ENCODE peak calls at places on chromosomes 4 and X, in seven cellular contexts. X, Q, L, N, M, C and P are unnamed samples.

GRCh38 chr4:119517361-119518229 is 111.0 kb downstream of the PDE5A start:
- DNase-seq in Q (no peak), C (no peak), X (no peak), N (no peak), L (no peak), M (no peak), P (no peak)

GRCh38 chr4:86791126-86791525 is 58.1 kb downstream of the SLC10A6 start:
- DNase-seq in C (no peak), X (peak; percentile 83), Q (no peak), N (no peak), L (no peak), M (no peak), P (no peak)

GRCh38 chr4:85929926-85930325 is 429.9 kb downstream of the MAPK10 start:
- DNase-seq in X (peak; percentile 65), M (no peak), C (peak; percentile 3), Q (peak; percentile 75), L (no peak), N (no peak), P (no peak)

GRCh38 chr4:73662709-73663546 is 42.7 kb upstream of the RASSF6 start:
- DNase-seq in C (peak; percentile 64), X (no peak), Q (no peak), N (no peak), L (no peak), M (no peak), P (no peak)

GRCh38 chrX:24355095-24355494 is 5.3 kb upstream of the SUPT20HL1 start:
- DNase-seq in M (no peak), X (no peak), C (no peak), L (no peak), N (no peak), Q (no peak), P (no peak)

GRCh38 chrX:13377537-13377936 is 57.7 kb upstream of the ATXN3L start:
- DNase-seq in Q (no peak), C (peak; percentile 56), L (no peak), N (no peak), X (no peak), M (no peak), P (no peak)

GRCh38 chr4:94304365-94304971 is 38.2 kb downstream of the HPGDS start:
- DNase-seq in X (no peak), Q (no peak), N (peak; percentile 13), L (no peak), M (no peak), C (peak; percentile 15), P (no peak)

GRCh38 chr4:183443609-183444148 is 757 bp upstream of the CDKN2AIP start:
- DNase-seq in M (no peak), Q (no peak), L (no peak), X (no peak), N (no peak), C (no peak), P (no peak)

GRCh38 chrX:3520987-3521875 is 174.8 kb upstream of the MXRA5 start:
- DNase-seq in C (no peak), X (no peak), L (no peak), Q (no peak), M (no peak), N (no peak), P (no peak)

GRCh38 chrX:18886344-18887161 is 97.4 kb downstream of the PHKA2 start:
- DNase-seq in N (peak; percentile 40), L (peak; percentile 46), M (peak; percentile 75), Q (peak; percentile 84), X (peak; percentile 83), C (peak; percentile 45), P (peak; percentile 18)

GRCh38 chr4:68002906-68003305 is 39.6 kb upstream of the TMPRSS11A start:
- DNase-seq in C (no peak), M (no peak), X (no peak), N (no peak), Q (no peak), L (no peak), P (no peak)

GRCh38 chr4:156103306-156103705 is 149.6 kb upstream of the CTSO start:
- DNase-seq in X (no peak), Q (no peak), L (no peak), M (no peak), N (no peak), C (no peak), P (no peak)

GRCh38 chr4:165199722-165200121 is 7.6 kb upstream of the KLHL2 start:
- DNase-seq in L (no peak), X (no peak), N (no peak), Q (no peak), M (peak; percentile 78), C (peak; percentile 88), P (no peak)

GRCh38 chr4:108030332-108030731 is 40.6 kb downstream of the HADH start:
- DNase-seq in M (no peak), L (peak; percentile 81), C (peak; percentile 63), Q (no peak), X (peak; percentile 82), N (peak; percentile 77), P (peak; percentile 44)

GRCh38 chr4:174318829-174319764 is 35.4 kb downstream of the CEP44 start:
- DNase-seq in Q (no peak), C (peak; percentile 27), M (no peak), L (peak; percentile 12), X (peak; percentile 58), N (peak; percentile 40), P (no peak)

GRCh38 chr4:137075586-137075985 is 456.7 kb downstream of the PCDH18 start:
- DNase-seq in L (no peak), C (no peak), M (no peak), N (no peak), Q (no peak), X (no peak), P (no peak)

GRCh38 chrX:4373777-4374176 is 660.3 kb upstream of the PRKX start:
- DNase-seq in M (no peak), N (no peak), C (no peak), Q (no peak), L (no peak), X (no peak), P (no peak)

GRCh38 chr4:163111588-163111987 is 55.1 kb downstream of the NAF1 start:
- DNase-seq in M (no peak), Q (no peak), L (no peak), N (no peak), C (no peak), X (no peak), P (no peak)

GRCh38 chrX:1545776-1546408 is 8.9 kb upstream of the P2RY8 start:
- DNase-seq in N (no peak), M (no peak), X (no peak), C (no peak), L (no peak), Q (no peak), P (no peak)

GRCh38 chrX:150041208-150041607 is 102.9 kb upstream of the EOLA2 start:
- DNase-seq in L (no peak), C (no peak), N (no peak), X (no peak), M (no peak), Q (no peak), P (no peak)

GRCh38 chr4:98113005-98113404 is 30.3 kb downstream of the STPG2 start:
- DNase-seq in C (peak; percentile 17), L (no peak), M (no peak), X (peak; percentile 63), Q (no peak), N (no peak), P (no peak)

GRCh38 chr4:24094726-24095125 is 204.9 kb upstream of the PPARGC1A start:
- DNase-seq in X (no peak), Q (no peak), L (no peak), C (no peak), M (no peak), N (no peak), P (no peak)

GRCh38 chr4:85603437-85604336 is 128.7 kb downstream of the ARHGAP24 start:
- DNase-seq in X (no peak), M (no peak), N (no peak), L (no peak), Q (no peak), C (no peak), P (no peak)

GRCh38 chrX:38192007-38192625 is 28.6 kb downstream of the SRPX start:
- DNase-seq in X (peak; percentile 65), C (no peak), M (no peak), L (no peak), Q (no peak), N (no peak), P (no peak)

GRCh38 chrX:13432776-13433605 is 113.1 kb upstream of the ATXN3L start:
- DNase-seq in N (no peak), C (no peak), X (no peak), Q (no peak), L (no peak), M (no peak), P (no peak)

GRCh38 chr4:74123065-74123728 is 24.2 kb upstream of the CXCL2 start:
- DNase-seq in L (no peak), M (no peak), N (no peak), C (no peak), X (no peak), Q (no peak), P (no peak)

GRCh38 chr4:168707205-168707604 is 210.4 kb downstream of the PALLD start:
- DNase-seq in N (no peak), C (peak; percentile 59), L (no peak), M (no peak), Q (no peak), X (no peak), P (no peak)

DNA sequence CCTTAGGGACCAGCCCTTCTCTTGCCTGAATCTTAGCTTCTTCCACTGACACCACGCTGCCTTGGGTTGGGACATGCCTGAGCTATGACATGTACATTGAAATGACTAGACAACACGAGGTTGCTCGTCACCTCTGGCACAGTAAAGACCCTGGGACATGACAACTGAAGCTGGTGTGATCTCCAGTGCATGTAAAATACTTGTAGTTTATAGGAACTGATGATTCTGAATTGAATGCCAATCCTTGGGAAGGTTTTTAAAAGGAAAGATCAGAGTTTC is 100.7 kb upstream of the PGRMC2 start:
- DNase-seq in X (no peak), L (no peak), M (no peak), N (no peak), C (peak; percentile 41), Q (no peak), P (no peak)
- H3K27ac ChIP-seq in X (no peak overlapping the region), L (no peak overlapping the region), M (peak overlapping the region; percentile 85), N (no peak overlapping the region), C (no peak overlapping the region), Q (no peak overlapping the region), P (no peak overlapping the region)

DNA sequence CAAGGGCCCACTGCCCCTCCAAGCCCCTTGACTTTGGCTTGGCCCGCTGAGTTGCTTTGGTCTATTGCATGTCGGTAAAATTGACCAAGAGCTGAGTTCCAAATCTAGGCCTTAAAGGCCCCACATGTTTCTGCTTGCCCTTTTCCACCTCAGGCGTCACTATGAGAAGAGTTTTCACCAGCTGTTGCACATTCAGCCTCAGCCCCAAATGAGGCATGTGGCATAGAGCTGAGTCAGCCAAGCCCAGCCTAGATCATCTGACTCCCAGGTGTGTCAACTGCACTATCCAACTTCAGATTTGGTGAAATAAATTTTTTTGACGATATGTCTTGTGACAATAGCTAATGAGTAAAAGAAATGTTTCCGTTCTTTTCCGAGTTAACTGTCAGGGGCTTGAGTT is 424.5 kb upstream of the FAM47C start:
- DNase-seq in N (no peak), L (no peak), X (no peak), M (no peak), Q (no peak), C (no peak), P (no peak)
- H3K27ac ChIP-seq in N (no peak overlapping the region), L (no peak overlapping the region), X (no peak overlapping the region), M (no peak overlapping the region), Q (no peak overlapping the region), C (no peak overlapping the region), P (no peak overlapping the region)

GRCh38 chrX:9279271-9279596 is 185.6 kb upstream of the TBL1X start:
- DNase-seq in L (no peak), N (no peak), M (no peak), X (no peak), C (no peak), Q (no peak), P (no peak)
- H3K27ac ChIP-seq in L (no peak overlapping the region), N (no peak overlapping the region), M (no peak overlapping the region), X (no peak overlapping the region), C (no peak overlapping the region), Q (peak overlapping the region; percentile 9), P (no peak overlapping the region)

GRCh38 chr4:155042014-155042413 is 166.4 kb upstream of the NPY2R start:
- DNase-seq in X (no peak), L (no peak), N (no peak), C (no peak), M (no peak), Q (no peak), P (no peak)
- H3K27ac ChIP-seq in X (no peak overlapping the region), L (no peak overlapping the region), N (no peak overlapping the region), C (no peak overlapping the region), M (no peak overlapping the region), Q (no peak overlapping the region), P (no peak overlapping the region)